ENCODE peak calls at places on chromosomes 12 and 14, in six cellular contexts. J is A549; U is fibroblast of mammary gland; N is AG04449; A is OCI-LY7; B is CD8-positive, alpha-beta T cell. P is an unnamed sample.

GRCh38 chr14:76997257-76997970 is 31.1 kb downstream of the IRF2BPL start:
- DNase-seq in J (no peak), U (peak), N (no peak), A (no peak), B (no peak), P (no peak)

GRCh38 chr12:92208613-92209121 is 63.0 kb upstream of the BTG1 start:
- DNase-seq in J (peak), U (peak), N (peak), A (peak), B (no peak), P (no peak)

GRCh38 chr14:104230119-104230885 is 91.9 kb downstream of the KIF26A start:
- DNase-seq in J (no peak), U (no peak), N (no peak), A (no peak), B (no peak), P (no peak)

GRCh38 chr12:108381793-108382436 is 42.8 kb upstream of the CMKLR1 start:
- DNase-seq in J (no peak), U (peak), N (no peak), A (no peak), B (no peak), P (no peak)

GRCh38 chr12:120914794-120915193 is 10.6 kb upstream of the SPPL3 start:
- DNase-seq in J (no peak), U (no peak), N (no peak), A (no peak), B (no peak), P (no peak)

GRCh38 chr12:45183263-45183662 is 32.6 kb upstream of the ANO6 start:
- DNase-seq in J (peak), U (peak), N (no peak), A (peak), B (no peak), P (no peak)

GRCh38 chr14:57390806-57391562 is 598 bp downstream of the NAA30 start:
- DNase-seq in J (peak), U (no peak), N (no peak), A (peak), B (peak), P (no peak)

GRCh38 chr12:49503674-49504180 is 35.1 kb upstream of the KCNH3 start:
- DNase-seq in J (peak), U (peak), N (no peak), A (no peak), B (no peak), P (no peak)

GRCh38 chr14:56660677-56661389 is 81.2 kb downstream of the TMEM260 start:
- DNase-seq in J (no peak), U (no peak), N (no peak), A (no peak), B (no peak), P (no peak)

GRCh38 chr12:19707948-19708409 is 268.7 kb downstream of the AEBP2 start:
- DNase-seq in J (no peak), U (peak), N (no peak), A (no peak), B (no peak), P (no peak)

GRCh38 chr12:118853634-118854033 is 127.7 kb upstream of the SRRM4 start:
- DNase-seq in J (no peak), U (no peak), N (no peak), A (peak), B (no peak), P (no peak)

GRCh38 chr14:68703093-68703492 is 89.8 kb downstream of the ZFP36L1 start:
- DNase-seq in J (peak), U (peak), N (no peak), A (no peak), B (no peak), P (peak)

GRCh38 chr14:62006116-62006737 is 244.0 kb downstream of the SNAPC1 start:
- DNase-seq in J (no peak), U (peak), N (no peak), A (no peak), B (no peak), P (no peak)

GRCh38 chr14:100577321-100577985 is 9.8 kb downstream of the BEGAIN start:
- DNase-seq in J (no peak), U (no peak), N (no peak), A (no peak), B (no peak), P (no peak)

GRCh38 chr12:55728185-55728931 is 451 bp downstream of the CD63 start:
- DNase-seq in J (peak), U (no peak), N (no peak), A (peak), B (no peak), P (peak)

GRCh38 chr12:2752676-2753371 is 41.9 kb upstream of the FKBP4 start:
- DNase-seq in J (peak), U (peak), N (no peak), A (no peak), B (peak), P (peak)

GRCh38 chr14:59484611-59485174 is 376 bp downstream of the JKAMP start:
- DNase-seq in J (no peak), U (peak), N (no peak), A (no peak), B (no peak), P (no peak)

GRCh38 chr14:94009767-94010166 is 12.7 kb downstream of the CCDC197 start:
- DNase-seq in J (no peak), U (peak), N (no peak), A (no peak), B (no peak), P (peak)

GRCh38 chr12:72271401-72271740 is 799 bp upstream of the TRHDE start:
- DNase-seq in J (no peak), U (no peak), N (no peak), A (no peak), B (no peak), P (no peak)

GRCh38 chr12:130127909-130128763 is 34.1 kb upstream of the FZD10 start:
- DNase-seq in J (no peak), U (peak), N (no peak), A (no peak), B (no peak), P (peak)

GRCh38 chr12:79691299-79692248 is 810 bp upstream of the PAWR start:
- DNase-seq in J (peak), U (peak), N (peak), A (no peak), B (no peak), P (peak)

GRCh38 chr14:89936654-89937185 is 17.8 kb downstream of the EFCAB11 start:
- DNase-seq in J (no peak), U (no peak), N (no peak), A (no peak), B (no peak), P (no peak)

GRCh38 chr12:56469007-56469930 is 891 bp downstream of the SPRYD4 start:
- DNase-seq in J (peak), U (peak), N (no peak), A (peak), B (no peak), P (peak)

GRCh38 chr14:77124345-77125274 is 17.0 kb downstream of the ZDHHC22 start:
- DNase-seq in J (no peak), U (peak), N (no peak), A (peak), B (peak), P (peak)

GRCh38 chr12:124520258-124520657 is 47.2 kb downstream of the NCOR2 start:
- DNase-seq in J (peak), U (peak), N (no peak), A (no peak), B (no peak), P (peak)

GRCh38 chr12:108516511-108517275 is 1.6 kb downstream of the FICD start:
- DNase-seq in J (no peak), U (peak), N (no peak), A (peak), B (no peak), P (no peak)

GRCh38 chr12:116759783-116760581 is 21.9 kb downstream of the RNFT2 start:
- DNase-seq in J (no peak), U (no peak), N (no peak), A (no peak), B (no peak), P (no peak)

GRCh38 chr14:88164906-88165534 is 158.0 kb downstream of the KCNK10 start:
- DNase-seq in J (no peak), U (no peak), N (no peak), A (no peak), B (no peak), P (no peak)

GRCh38 chr12:93894391-93895095 is 217.4 kb downstream of the CRADD start:
- DNase-seq in J (no peak), U (peak), N (no peak), A (no peak), B (no peak), P (peak)

GRCh38 chr12:57193706-57194245 is 22.8 kb upstream of the NXPH4 start:
- DNase-seq in J (no peak), U (no peak), N (no peak), A (no peak), B (no peak), P (no peak)

GRCh38 chr12:2641209-2641608 is 153.6 kb upstream of the FKBP4 start:
- DNase-seq in J (peak), U (peak), N (no peak), A (no peak), B (no peak), P (peak)

GRCh38 chr14:60346706-60347105 is 97.7 kb downstream of the PPM1A start:
- DNase-seq in J (no peak), U (no peak), N (no peak), A (peak), B (no peak), P (no peak)

GRCh38 chr12:57012600-57013465 is 3.5 kb downstream of the TAC3 start:
- DNase-seq in J (no peak), U (no peak), N (no peak), A (no peak), B (no peak), P (no peak)

GRCh38 chr14:54251356-54251755 is 145.5 kb upstream of the CDKN3 start:
- DNase-seq in J (no peak), U (peak), N (no peak), A (no peak), B (no peak), P (no peak)

GRCh38 chr12:15772405-15773018 is 16.7 kb downstream of the EPS8 start:
- DNase-seq in J (no peak), U (peak), N (no peak), A (peak), B (no peak), P (no peak)

GRCh38 chr12:131436922-131437705 is 273.8 kb upstream of the SFSWAP start:
- DNase-seq in J (no peak), U (no peak), N (no peak), A (no peak), B (no peak), P (no peak)

GRCh38 chr14:106556665-106557289 is 1030.4 kb downstream of the TMEM121 start:
- DNase-seq in J (no peak), U (no peak), N (no peak), A (peak), B (peak), P (peak)

GRCh38 chr12:63206908-63207307 is 55.9 kb upstream of the AVPR1A start:
- DNase-seq in J (no peak), U (peak), N (no peak), A (no peak), B (no peak), P (peak)

GRCh38 chr12:3083949-3084348 is 6.8 kb downstream of the TSPAN9 start:
- DNase-seq in J (no peak), U (no peak), N (no peak), A (no peak), B (no peak), P (no peak)

GRCh38 chr12:128387811-128388422 is 120.9 kb downstream of the TMEM132C start:
- DNase-seq in J (peak), U (peak), N (no peak), A (peak), B (no peak), P (peak)
- TF ChIP-seq CTCF in J (peak), U (peak), N (peak), A (peak), B (no peak), P (peak)

GRCh38 chr14:48580692-48581091 is 905.3 kb upstream of the MDGA2 start:
- DNase-seq in J (no peak), U (no peak), N (no peak), A (no peak), B (no peak), P (no peak)

GRCh38 chr14:48586099-48586498 is 910.7 kb upstream of the MDGA2 start:
- DNase-seq in J (no peak), U (no peak), N (no peak), A (no peak), B (no peak), P (no peak)

GRCh38 chr14:48582938-48583337 is 907.5 kb upstream of the MDGA2 start:
- DNase-seq in J (no peak), U (no peak), N (no peak), A (no peak), B (no peak), P (no peak)

DNA sequence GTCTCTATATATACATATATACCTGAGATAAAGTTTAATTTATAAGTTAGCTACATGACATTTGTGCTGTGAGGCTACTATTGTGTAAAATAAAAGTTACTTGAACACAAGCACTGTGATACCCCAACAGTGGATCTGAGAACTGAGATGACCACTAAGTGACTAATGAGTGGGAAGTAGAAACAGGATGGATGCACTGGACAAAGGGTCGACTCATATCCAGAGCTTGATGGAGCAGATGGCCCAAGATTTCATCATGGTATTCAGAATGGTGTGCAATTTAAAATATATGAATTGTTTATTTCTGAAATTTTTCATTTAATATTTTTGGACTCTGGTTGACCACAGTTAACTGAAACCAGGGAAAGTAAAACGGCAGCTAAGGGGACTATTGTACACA is 908.6 kb upstream of the MDGA2 start:
- DNase-seq in J (no peak), U (peak), N (peak), A (no peak), B (no peak), P (no peak)
- H3K4me3 ChIP-seq in J (no peak), U (no peak), N (no peak), A (no peak), B (no peak), P (no peak)

GRCh38 chr12:9115731-9116689 is at the start of gene A2M:
- DNase-seq in J (no peak), U (peak), N (no peak), A (no peak), B (no peak), P (no peak)

GRCh38 chr12:9113987-9114309 is 1.8 kb downstream of the A2M start:
- DNase-seq in J (no peak), U (no peak), N (no peak), A (no peak), B (no peak), P (no peak)

GRCh38 chr12:9112076-9112853 is 3.5 kb downstream of the A2M start:
- DNase-seq in J (no peak), U (no peak), N (no peak), A (no peak), B (no peak), P (no peak)

GRCh38 chr12:9113296-9113986 is 2.3 kb downstream of the A2M start:
- DNase-seq in J (no peak), U (no peak), N (no peak), A (no peak), B (no peak), P (no peak)

DNA sequence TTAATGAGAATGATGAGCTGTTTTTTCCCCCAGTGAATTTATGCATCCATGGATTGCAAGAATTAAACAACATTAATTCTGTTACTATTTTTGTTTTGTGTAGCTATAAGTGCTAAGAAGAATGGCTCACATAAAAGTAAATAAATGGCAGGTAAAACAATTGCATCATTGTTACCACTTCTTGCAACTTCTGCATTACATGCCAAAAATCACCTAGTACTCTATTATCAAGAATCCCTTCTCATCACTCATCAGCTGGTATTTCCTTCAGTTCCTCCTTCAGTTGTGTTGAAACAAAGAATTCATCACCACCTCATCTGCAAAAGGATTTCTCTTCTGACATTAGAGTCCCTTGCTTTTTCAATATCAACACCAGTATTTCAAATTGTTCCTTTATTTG is 773 bp downstream of the A2M start:
- DNase-seq in J (no peak), U (no peak), N (no peak), A (no peak), B (no peak), P (no peak)
- TF ChIP-seq CTCF in J (no peak), U (no peak), N (no peak), A (no peak), B (no peak), P (no peak)

GRCh38 chr14:22489957-22490950 is 98.8 kb downstream of the DAD1 start:
- DNase-seq in J (no peak), U (no peak), N (no peak), A (no peak), B (no peak), P (no peak)
- H3K4me3 ChIP-seq in J (no peak), U (no peak), N (no peak), A (peak), B (peak), P (no peak)

GRCh38 chr12:81146228-81147225 is 68.6 kb downstream of the ACSS3 start:
- DNase-seq in J (no peak), U (no peak), N (no peak), A (no peak), B (no peak), P (no peak)

GRCh38 chr12:81143057-81143456 is 65.2 kb downstream of the ACSS3 start:
- DNase-seq in J (no peak), U (no peak), N (no peak), A (no peak), B (no peak), P (no peak)

DNA sequence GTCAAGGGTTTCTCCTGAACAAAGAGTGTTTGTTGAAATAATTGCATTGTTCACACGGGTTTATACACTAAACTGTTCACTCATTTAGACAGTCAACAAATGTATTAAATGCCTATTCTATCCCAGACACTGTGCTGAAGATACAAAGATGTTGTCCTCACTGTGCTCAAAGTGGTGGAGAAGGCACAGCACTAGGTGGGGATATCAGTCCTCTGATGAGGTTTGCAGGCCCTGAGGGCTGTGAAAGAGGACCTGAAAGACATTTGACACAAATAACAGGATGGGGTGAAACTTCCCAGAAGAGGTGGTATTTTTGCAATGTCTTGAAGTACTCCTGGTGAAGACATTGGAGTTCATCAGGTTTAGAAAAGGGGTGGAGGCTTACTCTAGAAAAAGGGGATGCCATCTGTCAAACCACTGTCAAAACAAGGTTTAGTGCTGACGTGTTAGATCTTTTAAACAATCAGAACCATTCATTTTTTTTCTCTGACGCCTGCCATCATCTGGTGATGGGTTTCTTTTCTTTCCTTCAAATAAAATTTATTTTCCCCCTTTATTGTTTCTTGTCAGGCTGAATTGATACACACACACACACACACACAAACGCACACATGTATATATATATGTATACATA is 69.5 kb downstream of the ACSS3 start:
- DNase-seq in J (no peak), U (no peak), N (no peak), A (no peak), B (no peak), P (no peak)
- TF ChIP-seq CTCF in J (no peak), U (no peak), N (no peak), A (no peak), B (no peak), P (no peak)

DNA sequence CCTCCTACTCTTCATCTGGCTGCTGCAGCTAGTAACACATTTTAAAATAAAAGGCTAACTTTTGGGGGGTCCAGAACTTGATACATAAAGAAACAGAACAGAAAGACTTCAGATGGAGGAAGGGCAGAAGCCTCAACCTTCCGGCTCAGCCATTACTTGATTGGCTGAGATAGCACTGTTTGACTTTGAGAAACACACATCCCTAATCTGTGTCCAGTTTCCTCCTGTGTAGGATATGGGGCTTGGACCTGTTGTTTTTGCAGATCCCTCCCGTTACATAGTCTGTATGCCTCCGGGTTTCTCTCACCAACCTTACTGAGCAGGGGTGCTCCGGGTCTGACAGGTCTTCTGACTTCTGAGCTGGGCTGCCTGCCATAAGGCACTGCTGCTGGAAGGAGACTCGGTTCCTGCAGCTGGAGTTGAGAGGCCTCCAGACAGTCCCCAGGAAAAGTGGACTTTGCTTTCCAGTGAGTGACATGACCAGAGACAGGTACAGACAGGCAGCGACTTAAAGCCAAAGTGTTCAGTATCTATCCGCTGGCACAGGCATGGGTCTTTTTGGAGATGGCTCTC is 8.3 kb upstream of the ZNF641 start:
- DNase-seq in J (no peak), U (no peak), N (no peak), A (no peak), B (no peak), P (no peak)
- H3K4me3 ChIP-seq in J (no peak), U (no peak), N (no peak), A (no peak), B (no peak), P (no peak)

GRCh38 chr14:47917344-47917954 is 242.0 kb upstream of the MDGA2 start:
- DNase-seq in J (no peak), U (peak), N (no peak), A (peak), B (no peak), P (no peak)
- TF ChIP-seq CTCF in J (peak), U (peak), N (no peak), A (peak), B (no peak), P (peak)